ENCODE peak calls at places on chromosome 2, in seven cellular contexts. K is mucosa of descending colon, A is A549, I is ovary, M is foreskin fibroblast, W is cardiac muscle cell, L is Calu3. H is an unnamed sample.

GRCh38 chr2:11930211-11930761 is 183.9 kb downstream of the LPIN1 start:
- DNase-seq in A (no peak), M (no peak), I (no peak), L (no peak), W (no peak), K (no peak), H (no peak)

GRCh38 chr2:71682341-71682740 is 229.0 kb downstream of the DYSF start:
- DNase-seq in A (no peak), M (no peak), L (no peak), I (no peak), K (no peak), W (no peak), H (no peak)

GRCh38 chr2:70190086-70190412 is 770 bp downstream of the C2orf42 start:
- DNase-seq in L (no peak), A (no peak), M (peak), I (no peak), K (no peak), W (peak), H (no peak)

GRCh38 chr2:18272148-18272494 is 288.3 kb downstream of the RDH14 start:
- DNase-seq in W (no peak), I (no peak), K (no peak), M (no peak), L (no peak), A (no peak), H (no peak)

GRCh38 chr2:189210250-189211075 is 30.9 kb upstream of the COL5A2 start:
- DNase-seq in M (peak), A (peak), I (peak), L (peak), K (no peak), W (peak), H (no peak)

GRCh38 chr2:168025487-168026203 is 221.8 kb downstream of the STK39 start:
- DNase-seq in A (no peak), K (no peak), I (no peak), M (no peak), L (no peak), W (no peak), H (no peak)

GRCh38 chr2:62775367-62775668 is 69.8 kb downstream of the EHBP1 start:
- DNase-seq in I (no peak), K (no peak), A (no peak), L (no peak), W (no peak), M (no peak), H (no peak)

GRCh38 chr2:68774569-68775271 is 40.1 kb downstream of the ARHGAP25 start:
- DNase-seq in K (peak), I (peak), M (no peak), W (peak), L (no peak), A (no peak), H (no peak)

GRCh38 chr2:67997528-67998267 is 65.1 kb downstream of the C1D start:
- DNase-seq in I (no peak), K (no peak), L (no peak), M (peak), W (no peak), A (no peak), H (no peak)

GRCh38 chr2:5798083-5798482 is 105.9 kb downstream of the SOX11 start:
- DNase-seq in M (no peak), K (no peak), A (no peak), I (no peak), L (no peak), W (no peak), H (no peak)

GRCh38 chr2:37618326-37618725 is 53.1 kb downstream of the CDC42EP3 start:
- DNase-seq in I (no peak), W (no peak), L (no peak), A (no peak), M (no peak), K (no peak), H (no peak)

GRCh38 chr2:149766339-149766738 is 178.8 kb upstream of the MMADHC start:
- DNase-seq in A (no peak), L (no peak), M (no peak), W (peak), I (no peak), K (no peak), H (no peak)

GRCh38 chr2:9373047-9373446 is 50.3 kb downstream of the ITGB1BP1 start:
- DNase-seq in W (no peak), A (no peak), K (no peak), M (no peak), I (no peak), L (no peak), H (no peak)

GRCh38 chr2:225353579-225354085 is 45.9 kb upstream of the NYAP2 start:
- DNase-seq in L (no peak), A (no peak), W (no peak), M (no peak), I (no peak), K (no peak), H (no peak)

GRCh38 chr2:218813771-218814460 is 17.7 kb downstream of the PRKAG3 start:
- DNase-seq in L (no peak), M (no peak), A (no peak), K (peak), I (no peak), W (no peak), H (no peak)

GRCh38 chr2:119106301-119106897 is 52.2 kb downstream of the C1QL2 start:
- DNase-seq in M (peak), I (peak), K (no peak), L (peak), A (peak), W (peak), H (peak)

GRCh38 chr2:119338826-119339561 is 27.6 kb downstream of the C2orf76 start:
- DNase-seq in I (no peak), L (no peak), K (peak), W (no peak), A (no peak), M (no peak), H (no peak)

GRCh38 chr2:105889046-105889445 is 144.3 kb downstream of the NCK2 start:
- DNase-seq in W (no peak), M (no peak), K (no peak), I (no peak), A (no peak), L (no peak), H (no peak)

GRCh38 chr2:239936838-239937581 is 88.1 kb downstream of the NDUFA10 start:
- DNase-seq in K (peak), I (no peak), M (no peak), A (no peak), W (no peak), L (no peak), H (peak)

GRCh38 chr2:134190807-134191203 is 63.1 kb upstream of the MGAT5 start:
- DNase-seq in K (no peak), L (no peak), I (no peak), M (no peak), W (no peak), A (no peak), H (no peak)

GRCh38 chr2:239516954-239517305 is 116.1 kb upstream of the HDAC4 start:
- DNase-seq in K (no peak), M (no peak), W (no peak), L (no peak), I (no peak), A (no peak), H (no peak)

GRCh38 chr2:186098821-186099220 is 360.2 kb downstream of the FSIP2 start:
- DNase-seq in W (no peak), L (no peak), M (no peak), I (no peak), K (no peak), A (no peak), H (no peak)

GRCh38 chr2:33645861-33646260 is 46.8 kb upstream of the FAM98A start:
- DNase-seq in I (no peak), L (no peak), M (no peak), A (no peak), K (no peak), W (peak), H (no peak)

GRCh38 chr2:28736034-28736433 is 15.6 kb upstream of the PPP1CB start:
- DNase-seq in M (no peak), A (no peak), L (no peak), W (peak), I (no peak), K (no peak), H (no peak)

GRCh38 chr2:172985139-172985874 is 90.3 kb upstream of the MAP3K20 start:
- DNase-seq in L (peak), W (no peak), K (no peak), A (peak), I (no peak), M (no peak), H (no peak)

GRCh38 chr2:14543284-14543683 is 89.2 kb upstream of the LRATD1 start:
- DNase-seq in M (no peak), W (no peak), K (no peak), L (no peak), I (no peak), A (no peak), H (no peak)

GRCh38 chr2:201070966-201071304 is 536 bp downstream of the HYCC2 start:
- DNase-seq in L (peak), A (peak), W (peak), K (no peak), M (no peak), I (no peak), H (no peak)

GRCh38 chr2:105143467-105144127 is 97.9 kb upstream of the GPR45 start:
- DNase-seq in A (no peak), I (peak), K (peak), M (no peak), L (peak), W (peak), H (peak)

GRCh38 chr2:164388511-164388910 is 232.8 kb downstream of the GRB14 start:
- DNase-seq in K (no peak), A (peak), W (peak), M (no peak), L (peak), I (no peak), H (no peak)

GRCh38 chr2:45826889-45827635 is 175.6 kb downstream of the PRKCE start:
- DNase-seq in M (peak), L (no peak), W (peak), K (peak), A (no peak), I (no peak), H (no peak)

GRCh38 chr2:45822272-45822630 is 170.8 kb downstream of the PRKCE start:
- DNase-seq in K (no peak), I (no peak), A (no peak), L (no peak), M (no peak), W (no peak), H (no peak)

GRCh38 chr2:45826476-45826875 is 175.0 kb downstream of the PRKCE start:
- DNase-seq in M (no peak), K (no peak), I (no peak), A (no peak), W (no peak), L (no peak), H (no peak)

GRCh38 chr2:45823723-45824206 is 172.3 kb downstream of the PRKCE start:
- DNase-seq in W (no peak), I (no peak), M (peak), K (no peak), A (peak), L (no peak), H (no peak)

GRCh38 chr2:45825001-45825651 is 173.7 kb downstream of the PRKCE start:
- DNase-seq in M (no peak), A (peak), L (no peak), I (no peak), W (no peak), K (no peak), H (no peak)
- TF ChIP-seq CTCF in M (no peak), A (no peak), L (no peak), I (no peak), W (no peak), K (no peak), H (no peak)

DNA sequence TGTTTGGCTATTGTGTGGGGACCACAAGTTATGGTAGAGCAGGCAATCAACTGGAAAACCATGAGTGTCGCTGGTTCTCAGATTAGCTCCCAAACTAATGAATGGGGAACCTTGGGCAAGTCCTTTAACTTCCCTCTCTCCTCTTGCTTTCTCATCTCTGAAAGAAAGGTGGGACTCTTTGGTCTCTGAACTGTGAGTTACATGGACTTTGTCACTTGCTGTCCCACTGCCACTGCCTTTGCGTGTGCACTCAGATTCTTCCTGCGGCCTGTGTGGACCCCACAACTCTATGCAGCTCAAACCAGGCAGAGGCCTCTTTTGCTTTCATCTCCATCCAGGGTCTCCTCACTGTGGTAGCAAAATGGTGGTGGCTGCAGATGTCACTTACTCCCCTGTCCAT is 86.7 kb downstream of the RNF144A start:
- DNase-seq in I (no peak), L (no peak), K (no peak), A (no peak), W (no peak), M (no peak), H (no peak)
- TF ChIP-seq CTCF in I (no peak), L (no peak), K (no peak), A (no peak), W (no peak), M (no peak), H (no peak)

DNA sequence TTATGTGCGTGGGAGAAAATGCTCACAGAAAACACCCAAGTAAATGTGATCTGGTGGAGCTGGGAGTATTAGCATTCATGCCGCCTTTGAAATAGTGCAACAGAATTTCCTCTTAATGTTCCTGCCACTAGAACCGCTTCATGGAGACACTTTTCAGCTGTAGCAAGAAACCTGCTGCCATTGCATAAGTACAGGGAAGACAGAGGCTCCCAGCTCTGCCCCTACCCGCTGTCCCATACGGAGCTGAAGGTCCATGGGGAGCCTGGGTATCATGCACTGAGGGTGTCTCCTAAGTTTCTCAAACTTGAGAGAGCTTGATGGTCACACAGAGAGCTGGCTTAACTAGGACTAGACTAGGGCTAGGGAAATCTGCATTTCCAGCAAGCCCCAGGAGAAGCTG is 49.6 kb downstream of the CRIM1 start:
- DNase-seq in K (no peak), M (no peak), W (no peak), A (peak), L (no peak), I (no peak), H (no peak)
- TF ChIP-seq CTCF in K (no peak), M (no peak), W (no peak), A (no peak), L (no peak), I (no peak), H (no peak)

GRCh38 chr2:16032282-16033031 is 92.1 kb downstream of the MYCN start:
- DNase-seq in K (no peak), L (no peak), I (no peak), A (no peak), M (no peak), W (no peak), H (no peak)

GRCh38 chr2:16034975-16035746 is 94.8 kb downstream of the MYCN start:
- DNase-seq in A (no peak), I (no peak), M (no peak), L (no peak), W (no peak), K (no peak), H (no peak)

GRCh38 chr2:16033032-16033293 is 92.6 kb downstream of the MYCN start:
- DNase-seq in W (no peak), K (no peak), M (no peak), L (no peak), I (no peak), A (no peak), H (no peak)

GRCh38 chr2:16035747-16036745 is 95.7 kb downstream of the MYCN start:
- DNase-seq in L (no peak), I (no peak), A (no peak), K (no peak), M (no peak), W (no peak), H (no peak)

DNA sequence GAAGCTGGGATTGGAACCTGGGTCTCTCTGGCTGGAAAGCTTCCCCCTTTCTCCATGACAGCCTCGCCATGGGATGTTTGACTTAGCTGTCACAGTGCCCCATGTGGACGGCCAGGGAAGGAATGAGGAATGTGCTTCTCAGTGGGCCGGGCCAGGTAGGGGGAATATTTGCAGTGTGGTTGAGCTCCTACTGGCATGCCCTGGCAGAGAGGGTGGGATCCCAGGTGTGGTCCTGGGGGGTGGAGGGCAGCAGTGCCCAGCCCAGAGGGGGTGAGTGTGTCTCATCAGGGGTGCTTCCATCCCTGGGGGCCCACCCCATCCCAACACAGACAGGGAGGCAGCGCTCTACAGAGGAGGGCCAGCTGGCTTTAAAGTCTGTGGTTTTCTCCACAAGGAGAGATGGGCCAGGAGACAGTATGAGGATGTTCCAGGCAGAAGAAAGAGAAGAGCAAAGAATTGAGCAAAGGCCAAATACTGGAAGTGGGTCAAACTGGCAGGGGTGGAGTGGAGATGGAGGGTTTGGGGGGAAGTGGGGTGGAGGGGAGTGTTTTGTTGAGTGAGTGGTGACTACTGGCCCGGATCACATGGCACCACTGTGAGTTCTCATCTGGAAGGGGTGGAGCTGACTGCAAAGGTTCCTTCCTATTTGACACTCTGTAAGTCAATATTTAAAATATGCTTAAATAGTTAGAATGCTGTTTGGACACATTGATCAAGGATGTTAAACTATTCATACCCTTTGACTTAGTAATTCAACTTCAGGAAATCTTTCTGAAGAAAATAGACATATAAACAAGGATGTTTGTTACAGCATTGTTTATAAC is 94.0 kb downstream of the MYCN start:
- DNase-seq in A (peak), M (no peak), L (peak), K (no peak), I (no peak), W (no peak), H (no peak)
- TF ChIP-seq CTCF in A (no peak), M (no peak), L (no peak), K (no peak), I (no peak), W (no peak), H (peak)

DNA sequence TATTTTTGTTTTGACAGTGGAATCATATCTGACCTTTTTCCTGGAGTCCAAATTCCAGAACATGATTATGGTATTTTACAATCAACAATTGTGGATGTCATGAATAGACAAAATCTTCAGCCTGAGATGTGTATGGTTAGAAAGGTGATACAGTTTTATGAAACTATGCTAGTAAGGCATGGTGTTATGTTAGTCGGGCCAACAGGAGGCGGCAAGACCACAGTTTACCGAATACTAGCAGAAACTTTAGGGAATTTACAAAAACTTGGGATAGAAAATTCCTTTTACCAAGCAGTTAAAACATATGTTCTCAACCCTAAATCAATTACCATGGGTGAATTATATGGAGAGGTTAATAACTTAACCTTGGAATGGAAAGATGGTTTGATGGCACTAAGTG is 137.0 kb downstream of the DNAH6 start:
- DNase-seq in W (no peak), I (no peak), M (no peak), A (no peak), L (no peak), K (no peak), H (no peak)
- TF ChIP-seq CTCF in W (no peak), I (no peak), M (no peak), A (no peak), L (no peak), K (no peak), H (no peak)

DNA sequence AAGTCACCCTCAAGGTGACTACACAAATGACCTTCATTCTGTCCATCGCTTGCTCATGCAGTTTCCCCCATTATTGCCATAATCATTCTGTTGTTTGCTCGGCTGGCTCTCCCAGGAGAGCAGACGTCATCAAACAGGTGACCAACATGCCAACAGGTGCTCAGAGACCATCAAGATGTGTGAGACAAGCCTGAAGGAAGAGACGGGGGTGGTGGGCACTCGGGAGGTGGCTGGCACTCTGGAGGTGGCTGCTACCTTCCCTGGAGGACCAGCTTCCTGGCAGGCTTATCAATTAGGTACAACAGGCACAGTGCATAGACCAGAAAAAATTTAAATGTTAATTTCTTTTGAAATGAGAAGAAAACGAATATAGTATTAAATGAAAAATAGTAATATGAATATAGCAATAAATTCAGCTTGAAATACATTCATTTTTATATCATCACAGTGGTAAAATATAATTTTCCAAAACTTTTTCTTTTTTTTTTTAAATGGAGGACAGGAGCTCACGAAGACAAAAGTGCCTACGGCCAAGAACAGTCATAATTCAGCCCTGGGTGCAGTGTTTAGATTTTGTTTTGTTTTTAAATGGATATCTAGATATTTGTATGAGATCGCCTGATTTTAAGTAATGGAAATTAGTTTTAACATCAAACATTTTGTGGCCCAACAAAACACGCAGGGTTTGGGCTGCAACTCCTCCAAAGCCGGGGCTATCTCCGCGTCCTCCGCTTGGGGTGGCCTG is 16.9 kb upstream of the HAAO start:
- DNase-seq in K (no peak), M (no peak), I (peak), L (no peak), A (no peak), W (no peak), H (no peak)
- TF ChIP-seq CTCF in K (peak), M (peak), I (no peak), L (no peak), A (no peak), W (no peak), H (no peak)

H was measured in type B pancreatic cell.